ENCODE peak calls at places on chromosomes 12 and 14, in six cellular contexts. One of them, this sample, is unnamed.

GRCh38 chr12:46483572-46484395 is 111.2 kb upstream of the SLC38A2 start:
- DNase-seq in pons: no peak
- DNase-seq in nucleus accumbens: no peak
- DNase-seq in lower lobe of right lung: no peak
- DNase-seq in kidney: no peak
- DNase-seq in stimulated activated CD4-positive, alpha-beta T cell treated with anti-CD3 and anti-CD28 coated beads, Interleukin-15, amount 100 ng/mL, for 24 hours: no peak
- DNase-seq in this sample: no peak

GRCh38 chr12:28787151-28787550 is 361.9 kb upstream of the FAR2 start:
- DNase-seq in kidney: no peak
- DNase-seq in stimulated activated CD4-positive, alpha-beta T cell treated with anti-CD3 and anti-CD28 coated beads, Interleukin-15, amount 100 ng/mL, for 24 hours: no peak
- DNase-seq in nucleus accumbens: no peak
- DNase-seq in pons: peak
- DNase-seq in lower lobe of right lung: no peak
- DNase-seq in this sample: no peak

GRCh38 chr12:23944067-23944466 is 5.4 kb downstream of the SOX5 start:
- DNase-seq in nucleus accumbens: no peak
- DNase-seq in pons: no peak
- DNase-seq in kidney: no peak
- DNase-seq in stimulated activated CD4-positive, alpha-beta T cell treated with anti-CD3 and anti-CD28 coated beads, Interleukin-15, amount 100 ng/mL, for 24 hours: no peak
- DNase-seq in lower lobe of right lung: no peak
- DNase-seq in this sample: no peak

GRCh38 chr12:51678086-51678724 is 87.2 kb downstream of the SCN8A start:
- DNase-seq in lower lobe of right lung: no peak
- DNase-seq in pons: peak
- DNase-seq in nucleus accumbens: no peak
- DNase-seq in kidney: no peak
- DNase-seq in stimulated activated CD4-positive, alpha-beta T cell treated with anti-CD3 and anti-CD28 coated beads, Interleukin-15, amount 100 ng/mL, for 24 hours: peak
- DNase-seq in this sample: no peak

GRCh38 chr12:49043856-49044258 is 16.7 kb downstream of the KMT2D start:
- DNase-seq in nucleus accumbens: no peak
- DNase-seq in kidney: peak
- DNase-seq in lower lobe of right lung: peak
- DNase-seq in stimulated activated CD4-positive, alpha-beta T cell treated with anti-CD3 and anti-CD28 coated beads, Interleukin-15, amount 100 ng/mL, for 24 hours: peak
- DNase-seq in pons: no peak
- DNase-seq in this sample: peak

GRCh38 chr12:15278816-15279658 is 43.3 kb upstream of the PTPRO start:
- DNase-seq in kidney: peak
- DNase-seq in stimulated activated CD4-positive, alpha-beta T cell treated with anti-CD3 and anti-CD28 coated beads, Interleukin-15, amount 100 ng/mL, for 24 hours: peak
- DNase-seq in lower lobe of right lung: peak
- DNase-seq in nucleus accumbens: no peak
- DNase-seq in pons: peak
- DNase-seq in this sample: peak

GRCh38 chr14:74324945-74325361 is 22.2 kb upstream of the ABCD4 start:
- DNase-seq in nucleus accumbens: no peak
- DNase-seq in kidney: no peak
- DNase-seq in pons: peak
- DNase-seq in lower lobe of right lung: no peak
- DNase-seq in stimulated activated CD4-positive, alpha-beta T cell treated with anti-CD3 and anti-CD28 coated beads, Interleukin-15, amount 100 ng/mL, for 24 hours: no peak
- DNase-seq in this sample: no peak

GRCh38 chr14:100867631-100868315 is 35.7 kb downstream of the RTL1 start:
- DNase-seq in stimulated activated CD4-positive, alpha-beta T cell treated with anti-CD3 and anti-CD28 coated beads, Interleukin-15, amount 100 ng/mL, for 24 hours: no peak
- DNase-seq in nucleus accumbens: no peak
- DNase-seq in pons: no peak
- DNase-seq in lower lobe of right lung: peak
- DNase-seq in kidney: peak
- DNase-seq in this sample: peak

GRCh38 chr12:107374136-107374535 is 280.8 kb upstream of the CRY1 start:
- DNase-seq in pons: no peak
- DNase-seq in nucleus accumbens: no peak
- DNase-seq in lower lobe of right lung: no peak
- DNase-seq in kidney: no peak
- DNase-seq in stimulated activated CD4-positive, alpha-beta T cell treated with anti-CD3 and anti-CD28 coated beads, Interleukin-15, amount 100 ng/mL, for 24 hours: peak
- DNase-seq in this sample: no peak

GRCh38 chr12:49784756-49785409 is 43.3 kb downstream of the NCKAP5L start:
- DNase-seq in pons: no peak
- DNase-seq in stimulated activated CD4-positive, alpha-beta T cell treated with anti-CD3 and anti-CD28 coated beads, Interleukin-15, amount 100 ng/mL, for 24 hours: no peak
- DNase-seq in kidney: no peak
- DNase-seq in nucleus accumbens: no peak
- DNase-seq in lower lobe of right lung: no peak
- DNase-seq in this sample: peak

GRCh38 chr12:25598956-25599355 is 45.9 kb upstream of the LMNTD1 start:
- DNase-seq in nucleus accumbens: no peak
- DNase-seq in lower lobe of right lung: no peak
- DNase-seq in pons: no peak
- DNase-seq in kidney: no peak
- DNase-seq in stimulated activated CD4-positive, alpha-beta T cell treated with anti-CD3 and anti-CD28 coated beads, Interleukin-15, amount 100 ng/mL, for 24 hours: no peak
- DNase-seq in this sample: no peak

GRCh38 chr12:115388139-115388538 is 704.2 kb upstream of the TBX3 start:
- DNase-seq in nucleus accumbens: no peak
- DNase-seq in pons: no peak
- DNase-seq in lower lobe of right lung: no peak
- DNase-seq in stimulated activated CD4-positive, alpha-beta T cell treated with anti-CD3 and anti-CD28 coated beads, Interleukin-15, amount 100 ng/mL, for 24 hours: no peak
- DNase-seq in kidney: no peak
- DNase-seq in this sample: no peak

GRCh38 chr14:101726295-101726953 is 35.1 kb upstream of the PPP2R5C start:
- DNase-seq in kidney: no peak
- DNase-seq in lower lobe of right lung: no peak
- DNase-seq in pons: no peak
- DNase-seq in nucleus accumbens: no peak
- DNase-seq in stimulated activated CD4-positive, alpha-beta T cell treated with anti-CD3 and anti-CD28 coated beads, Interleukin-15, amount 100 ng/mL, for 24 hours: no peak
- DNase-seq in this sample: no peak

GRCh38 chr14:91369628-91370445 is 47.8 kb downstream of the CCDC88C start:
- DNase-seq in nucleus accumbens: no peak
- DNase-seq in stimulated activated CD4-positive, alpha-beta T cell treated with anti-CD3 and anti-CD28 coated beads, Interleukin-15, amount 100 ng/mL, for 24 hours: peak
- DNase-seq in lower lobe of right lung: no peak
- DNase-seq in kidney: no peak
- DNase-seq in pons: peak
- DNase-seq in this sample: no peak

GRCh38 chr14:59301354-59301753 is 112.9 kb downstream of the DAAM1 start:
- DNase-seq in stimulated activated CD4-positive, alpha-beta T cell treated with anti-CD3 and anti-CD28 coated beads, Interleukin-15, amount 100 ng/mL, for 24 hours: peak
- DNase-seq in nucleus accumbens: no peak
- DNase-seq in lower lobe of right lung: no peak
- DNase-seq in pons: peak
- DNase-seq in kidney: no peak
- DNase-seq in this sample: no peak

GRCh38 chr12:111102062-111102735 is 181.8 kb upstream of the MYL2 start:
- DNase-seq in stimulated activated CD4-positive, alpha-beta T cell treated with anti-CD3 and anti-CD28 coated beads, Interleukin-15, amount 100 ng/mL, for 24 hours: no peak
- DNase-seq in pons: no peak
- DNase-seq in lower lobe of right lung: no peak
- DNase-seq in nucleus accumbens: no peak
- DNase-seq in kidney: no peak
- DNase-seq in this sample: no peak

GRCh38 chr12:28563286-28563685 is 373.0 kb downstream of the CCDC91 start:
- DNase-seq in stimulated activated CD4-positive, alpha-beta T cell treated with anti-CD3 and anti-CD28 coated beads, Interleukin-15, amount 100 ng/mL, for 24 hours: no peak
- DNase-seq in lower lobe of right lung: no peak
- DNase-seq in pons: no peak
- DNase-seq in nucleus accumbens: no peak
- DNase-seq in kidney: no peak
- DNase-seq in this sample: no peak

GRCh38 chr12:120249875-120250795 is 15.4 kb downstream of the PXN start:
- DNase-seq in lower lobe of right lung: no peak
- DNase-seq in stimulated activated CD4-positive, alpha-beta T cell treated with anti-CD3 and anti-CD28 coated beads, Interleukin-15, amount 100 ng/mL, for 24 hours: peak
- DNase-seq in nucleus accumbens: no peak
- DNase-seq in pons: no peak
- DNase-seq in kidney: peak
- DNase-seq in this sample: peak

GRCh38 chr14:21894003-21894897 is 220.6 kb upstream of the OR4E1 start:
- DNase-seq in kidney: no peak
- DNase-seq in lower lobe of right lung: no peak
- DNase-seq in nucleus accumbens: no peak
- DNase-seq in pons: peak
- DNase-seq in stimulated activated CD4-positive, alpha-beta T cell treated with anti-CD3 and anti-CD28 coated beads, Interleukin-15, amount 100 ng/mL, for 24 hours: peak
- DNase-seq in this sample: no peak

GRCh38 chr14:95156153-95156764 is 1.1 kb downstream of the DICER1 start:
- DNase-seq in pons: peak
- DNase-seq in nucleus accumbens: peak
- DNase-seq in kidney: no peak
- DNase-seq in stimulated activated CD4-positive, alpha-beta T cell treated with anti-CD3 and anti-CD28 coated beads, Interleukin-15, amount 100 ng/mL, for 24 hours: no peak
- DNase-seq in lower lobe of right lung: no peak
- DNase-seq in this sample: no peak

GRCh38 chr14:96260341-96260821 is 4.4 kb downstream of the BDKRB1 start:
- DNase-seq in pons: no peak
- DNase-seq in lower lobe of right lung: no peak
- DNase-seq in stimulated activated CD4-positive, alpha-beta T cell treated with anti-CD3 and anti-CD28 coated beads, Interleukin-15, amount 100 ng/mL, for 24 hours: no peak
- DNase-seq in kidney: no peak
- DNase-seq in nucleus accumbens: no peak
- DNase-seq in this sample: no peak

GRCh38 chr12:131710464-131711457 is at the start of gene SFSWAP:
- DNase-seq in stimulated activated CD4-positive, alpha-beta T cell treated with anti-CD3 and anti-CD28 coated beads, Interleukin-15, amount 100 ng/mL, for 24 hours: peak
- DNase-seq in lower lobe of right lung: peak
- DNase-seq in nucleus accumbens: peak
- DNase-seq in pons: peak
- DNase-seq in kidney: peak
- DNase-seq in this sample: peak